ENCODE peak calls at places on chromosomes 6 and 20, in five cellular contexts. One of them, this sample, is unnamed.
A peak's percentile ranks its signal among the peaks of the same experiment; 100 is the strongest.

GRCh38 chr6:118784641-118785164 is 109.2 kb upstream of the ASF1A start:
- DNase-seq in activated gamma-delta T cell treated with Interleukin-2 at 50 U/mL for 16 hours: no peak
- DNase-seq in IMR-90: peak; percentile 7
- DNase-seq in activated B cell treated with CpG ODN at 0.5 μM for 24 hours: no peak
- DNase-seq in kidney epithelial cell: no peak
- DNase-seq in this sample: no peak

GRCh38 chr6:3376064-3376463 is 80.8 kb downstream of the SLC22A23 start:
- DNase-seq in activated gamma-delta T cell treated with Interleukin-2 at 50 U/mL for 16 hours: no peak
- DNase-seq in IMR-90: no peak
- DNase-seq in activated B cell treated with CpG ODN at 0.5 μM for 24 hours: no peak
- DNase-seq in kidney epithelial cell: no peak
- DNase-seq in this sample: no peak

GRCh38 chr6:25971187-25971811 is 8.7 kb downstream of the TRIM38 start:
- DNase-seq in activated gamma-delta T cell treated with Interleukin-2 at 50 U/mL for 16 hours: no peak
- DNase-seq in IMR-90: peak; percentile 92
- DNase-seq in activated B cell treated with CpG ODN at 0.5 μM for 24 hours: no peak
- DNase-seq in kidney epithelial cell: peak; percentile 86
- DNase-seq in this sample: no peak

GRCh38 chr6:135128268-135128914 is 52.7 kb upstream of the MYB start:
- DNase-seq in activated gamma-delta T cell treated with Interleukin-2 at 50 U/mL for 16 hours: peak; percentile 50
- DNase-seq in IMR-90: no peak
- DNase-seq in activated B cell treated with CpG ODN at 0.5 μM for 24 hours: no peak
- DNase-seq in kidney epithelial cell: no peak
- DNase-seq in this sample: no peak

GRCh38 chr6:29797120-29797519 is 30.5 kb upstream of the HLA-G start:
- DNase-seq in activated gamma-delta T cell treated with Interleukin-2 at 50 U/mL for 16 hours: no peak
- DNase-seq in IMR-90: peak; percentile 39
- DNase-seq in activated B cell treated with CpG ODN at 0.5 μM for 24 hours: no peak
- DNase-seq in kidney epithelial cell: no peak
- DNase-seq in this sample: no peak

GRCh38 chr20:19260412-19261090 is 48.1 kb downstream of the SLC24A3 start:
- DNase-seq in activated gamma-delta T cell treated with Interleukin-2 at 50 U/mL for 16 hours: no peak
- DNase-seq in IMR-90: no peak
- DNase-seq in activated B cell treated with CpG ODN at 0.5 μM for 24 hours: no peak
- DNase-seq in kidney epithelial cell: no peak
- DNase-seq in this sample: no peak

GRCh38 chr20:19070036-19070435 is 142.4 kb upstream of the SLC24A3 start:
- DNase-seq in activated gamma-delta T cell treated with Interleukin-2 at 50 U/mL for 16 hours: no peak
- DNase-seq in IMR-90: no peak
- DNase-seq in activated B cell treated with CpG ODN at 0.5 μM for 24 hours: no peak
- DNase-seq in kidney epithelial cell: no peak
- DNase-seq in this sample: no peak

GRCh38 chr6:136180729-136181128 is 69.4 kb downstream of the MTFR2 start:
- DNase-seq in activated gamma-delta T cell treated with Interleukin-2 at 50 U/mL for 16 hours: no peak
- DNase-seq in IMR-90: no peak
- DNase-seq in activated B cell treated with CpG ODN at 0.5 μM for 24 hours: no peak
- DNase-seq in kidney epithelial cell: no peak
- DNase-seq in this sample: no peak

GRCh38 chr6:21840428-21840827 is 246.9 kb downstream of the SOX4 start:
- DNase-seq in activated gamma-delta T cell treated with Interleukin-2 at 50 U/mL for 16 hours: no peak
- DNase-seq in IMR-90: peak; percentile 78
- DNase-seq in activated B cell treated with CpG ODN at 0.5 μM for 24 hours: no peak
- DNase-seq in kidney epithelial cell: no peak
- DNase-seq in this sample: no peak

GRCh38 chr6:168216741-168217140 is 102.8 kb downstream of the DACT2 start:
- DNase-seq in activated gamma-delta T cell treated with Interleukin-2 at 50 U/mL for 16 hours: no peak
- DNase-seq in IMR-90: no peak
- DNase-seq in activated B cell treated with CpG ODN at 0.5 μM for 24 hours: no peak
- DNase-seq in kidney epithelial cell: no peak
- DNase-seq in this sample: no peak

GRCh38 chr6:6881438-6882267 is 226.1 kb upstream of the RREB1 start:
- DNase-seq in activated gamma-delta T cell treated with Interleukin-2 at 50 U/mL for 16 hours: no peak
- DNase-seq in IMR-90: no peak
- DNase-seq in activated B cell treated with CpG ODN at 0.5 μM for 24 hours: no peak
- DNase-seq in kidney epithelial cell: no peak
- DNase-seq in this sample: no peak

GRCh38 chr6:84350397-84350796 is 123.0 kb upstream of the CEP162 start:
- DNase-seq in activated gamma-delta T cell treated with Interleukin-2 at 50 U/mL for 16 hours: no peak
- DNase-seq in IMR-90: no peak
- DNase-seq in activated B cell treated with CpG ODN at 0.5 μM for 24 hours: no peak
- DNase-seq in kidney epithelial cell: no peak
- DNase-seq in this sample: no peak

GRCh38 chr6:154852700-154853099 is 119.5 kb downstream of the SCAF8 start:
- DNase-seq in activated gamma-delta T cell treated with Interleukin-2 at 50 U/mL for 16 hours: no peak
- DNase-seq in IMR-90: peak; percentile 84
- DNase-seq in activated B cell treated with CpG ODN at 0.5 μM for 24 hours: no peak
- DNase-seq in kidney epithelial cell: no peak
- DNase-seq in this sample: no peak

GRCh38 chr6:107318100-107318736 is 141.1 kb downstream of the PDSS2 start:
- DNase-seq in activated gamma-delta T cell treated with Interleukin-2 at 50 U/mL for 16 hours: no peak
- DNase-seq in IMR-90: peak; percentile 63
- DNase-seq in activated B cell treated with CpG ODN at 0.5 μM for 24 hours: no peak
- DNase-seq in kidney epithelial cell: no peak
- DNase-seq in this sample: no peak

GRCh38 chr20:32451682-32452461 is 93.7 kb downstream of the ASXL1 start:
- DNase-seq in activated gamma-delta T cell treated with Interleukin-2 at 50 U/mL for 16 hours: no peak
- DNase-seq in IMR-90: no peak
- DNase-seq in activated B cell treated with CpG ODN at 0.5 μM for 24 hours: no peak
- DNase-seq in kidney epithelial cell: no peak
- DNase-seq in this sample: no peak

GRCh38 chr6:79373880-79374279 is 139.4 kb upstream of the HMGN3 start:
- DNase-seq in activated gamma-delta T cell treated with Interleukin-2 at 50 U/mL for 16 hours: no peak
- DNase-seq in IMR-90: no peak
- DNase-seq in activated B cell treated with CpG ODN at 0.5 μM for 24 hours: no peak
- DNase-seq in kidney epithelial cell: no peak
- DNase-seq in this sample: no peak

GRCh38 chr6:1348675-1349074 is 36.8 kb downstream of the FOXQ1 start:
- DNase-seq in activated gamma-delta T cell treated with Interleukin-2 at 50 U/mL for 16 hours: no peak
- DNase-seq in IMR-90: peak; percentile 55
- DNase-seq in activated B cell treated with CpG ODN at 0.5 μM for 24 hours: no peak
- DNase-seq in kidney epithelial cell: no peak
- DNase-seq in this sample: no peak

GRCh38 chr6:126385536-126385935 is 45.6 kb downstream of the CENPW start:
- DNase-seq in activated gamma-delta T cell treated with Interleukin-2 at 50 U/mL for 16 hours: no peak
- DNase-seq in IMR-90: no peak
- DNase-seq in activated B cell treated with CpG ODN at 0.5 μM for 24 hours: no peak
- DNase-seq in kidney epithelial cell: no peak
- DNase-seq in this sample: no peak

GRCh38 chr6:26223213-26223612 is 136.0 kb downstream of the HFE start:
- DNase-seq in activated gamma-delta T cell treated with Interleukin-2 at 50 U/mL for 16 hours: no peak
- DNase-seq in IMR-90: peak; percentile 33
- DNase-seq in activated B cell treated with CpG ODN at 0.5 μM for 24 hours: no peak
- DNase-seq in kidney epithelial cell: no peak
- DNase-seq in this sample: no peak